ENCODE peak calls at places on chromosomes 7 and 10, in eight cellular contexts. W is NCI-H1105 treated with DMSO at 0.1 percent for 48 hours; T is HEK293T; N is stimulated activated CD8-positive, alpha-beta memory T cell treated with anti-CD3 and anti-CD28 coated beads, Interleukin-15, amount 100 ng/mL, for 48 hours; V is cerebellar cortex; L is NCI-H345; F is globus pallidus; K is foreskin keratinocyte. I is an unnamed sample.

GRCh38 chr7:121433775-121434174 is 37.7 kb upstream of the FAM3C start:
- DNase-seq in L (no peak), W (no peak), K (no peak), N (no peak), V (no peak), T (no peak), F (no peak), I (no peak)

GRCh38 chr10:27446091-27446918 is 57.8 kb upstream of the RAB18 start:
- DNase-seq in L (peak; percentile 27), T (peak; percentile 8), F (peak; percentile 18), W (peak; percentile 40), V (peak; percentile 61), K (no peak), N (no peak), I (peak; percentile 47)

GRCh38 chr7:945556-946255 is 8.8 kb downstream of the ADAP1 start:
- DNase-seq in N (no peak), V (no peak), F (no peak), W (no peak), K (peak; percentile 86), T (no peak), L (no peak), I (no peak)

GRCh38 chr7:34109936-34110626 is 204.7 kb downstream of the BMPER start:
- DNase-seq in N (no peak), T (no peak), F (no peak), V (no peak), K (no peak), W (no peak), L (no peak), I (peak; percentile 29)

GRCh38 chr7:45573636-45574470 is at the start of gene ADCY1:
- DNase-seq in F (no peak), L (peak; percentile 35), K (no peak), N (no peak), W (peak; percentile 14), T (peak; percentile 78), V (no peak), I (no peak)

GRCh38 chr10:132066186-132066585 is 440 bp downstream of the JAKMIP3 start:
- DNase-seq in K (no peak), L (no peak), F (no peak), N (no peak), V (peak; percentile 45), T (no peak), W (no peak), I (no peak)

GRCh38 chr7:130010689-130011412 is 40.3 kb downstream of the ZC3HC1 start:
- DNase-seq in W (peak; percentile 67), K (peak; percentile 60), L (peak; percentile 67), N (peak; percentile 70), T (peak; percentile 82), V (peak; percentile 88), F (peak; percentile 79), I (peak; percentile 93)

GRCh38 chr10:130160775-130161174 is 24.6 kb downstream of the GLRX3 start:
- DNase-seq in F (no peak), N (no peak), W (no peak), K (no peak), T (no peak), V (peak; percentile 24), L (no peak), I (no peak)

GRCh38 chr7:2399848-2400587 is 3.4 kb upstream of the CHST12 start:
- DNase-seq in V (peak; percentile 54), T (no peak), W (peak; percentile 51), K (peak; percentile 63), F (peak; percentile 47), L (peak; percentile 50), N (no peak), I (peak; percentile 48)

GRCh38 chr10:74445493-74445892 is 294.5 kb downstream of the ADK start:
- DNase-seq in K (no peak), N (no peak), L (no peak), V (no peak), F (no peak), W (no peak), T (no peak), I (no peak)

I was measured in cardiac muscle cell.